ENCODE peak calls at places on chromosomes 13 and 19, in eight cellular contexts. F, K, L, C, G, M, Q and E are unnamed samples.

GRCh38 chr13:45047394-45048328 is 58.3 kb downstream of the GPALPP1 start:
- DNase-seq in L (peak), K (peak), Q (peak), C (peak), G (no peak), F (no peak), M (peak), E (peak)

GRCh38 chr13:75319244-75319643 is 162.7 kb downstream of the TBC1D4 start:
- DNase-seq in M (no peak), G (no peak), C (no peak), K (peak), L (peak), F (no peak), Q (no peak), E (no peak)

GRCh38 chr13:76948139-76948538 is at the start of gene ACOD1:
- DNase-seq in L (peak), M (no peak), Q (no peak), C (no peak), F (no peak), G (no peak), K (peak), E (no peak)

GRCh38 chr13:21673592-21674270 is 2.9 kb downstream of the FGF9 start:
- DNase-seq in L (no peak), F (no peak), M (no peak), G (no peak), K (no peak), C (peak), Q (peak), E (peak)

GRCh38 chr19:35098413-35099049 is 17.1 kb upstream of the FXYD3 start:
- DNase-seq in M (no peak), K (no peak), C (no peak), G (no peak), L (peak), F (no peak), Q (no peak), E (no peak)

GRCh38 chr13:79593611-79594275 is 112.8 kb downstream of the NDFIP2 start:
- DNase-seq in M (no peak), G (no peak), C (no peak), L (peak), F (peak), Q (no peak), K (peak), E (no peak)

GRCh38 chr19:35963514-35963913 is 27.3 kb downstream of the LRFN3 start:
- DNase-seq in F (peak), M (no peak), K (peak), C (peak), L (peak), G (no peak), Q (no peak), E (peak)

GRCh38 chr13:45206340-45206739 is 5.5 kb upstream of the KCTD4 start:
- DNase-seq in G (peak), C (no peak), L (peak), Q (no peak), K (peak), M (no peak), F (peak), E (no peak)

GRCh38 chr13:33940898-33941297 is 122.9 kb downstream of the RFC3 start:
- DNase-seq in K (peak), G (no peak), L (peak), M (no peak), F (no peak), C (peak), Q (no peak), E (no peak)

GRCh38 chr19:16899566-16900075 is 10.8 kb downstream of the F2RL3 start:
- DNase-seq in Q (no peak), M (no peak), L (peak), K (peak), G (no peak), C (peak), F (no peak), E (peak)

GRCh38 chr19:3771906-3772450 is at the start of gene RAX2:
- DNase-seq in Q (no peak), C (no peak), G (no peak), K (no peak), M (no peak), F (no peak), L (no peak), E (no peak)

GRCh38 chr19:33868821-33869412 is 72.2 kb downstream of the KCTD15 start:
- DNase-seq in K (no peak), C (peak), G (no peak), L (peak), F (no peak), Q (no peak), M (peak), E (no peak)

GRCh38 chr13:114288157-114288591 is 6.8 kb downstream of the UPF3A start:
- DNase-seq in G (no peak), F (no peak), C (no peak), L (no peak), M (no peak), K (no peak), Q (no peak), E (no peak)

GRCh38 chr19:12834976-12835757 is 788 bp upstream of the RTBDN start:
- DNase-seq in C (peak), K (no peak), L (no peak), M (no peak), Q (no peak), F (no peak), G (no peak), E (peak)

GRCh38 chr13:98143157-98143553 is 261 bp downstream of the FARP1 start:
- DNase-seq in F (no peak), L (no peak), K (no peak), G (no peak), Q (no peak), M (no peak), C (peak), E (no peak)

GRCh38 chr19:49210901-49211451 is 53.4 kb downstream of the TRPM4 start:
- DNase-seq in C (no peak), Q (no peak), M (no peak), L (no peak), K (no peak), F (no peak), G (no peak), E (no peak)

GRCh38 chr13:113565526-113566226 is 18.9 kb upstream of the TFDP1 start:
- DNase-seq in G (no peak), K (no peak), M (peak), F (no peak), C (peak), L (no peak), Q (no peak), E (no peak)

GRCh38 chr19:10876459-10877240 is 5.3 kb downstream of the CARM1 start:
- DNase-seq in C (no peak), K (no peak), Q (no peak), F (no peak), M (no peak), G (no peak), L (no peak), E (no peak)

GRCh38 chr19:34317311-34317927 is 47.6 kb upstream of the GPI start:
- DNase-seq in K (peak), F (peak), Q (no peak), L (peak), M (peak), G (no peak), C (no peak), E (no peak)

GRCh38 chr19:45947926-45948325 is 25.7 kb downstream of the NOVA2 start:
- DNase-seq in M (no peak), C (no peak), L (peak), K (peak), F (peak), Q (no peak), G (no peak), E (no peak)

GRCh38 chr13:19089315-19089714 is 92.3 kb downstream of the TUBA3C start:
- DNase-seq in L (no peak), G (no peak), C (no peak), Q (no peak), K (no peak), F (no peak), M (no peak), E (no peak)

GRCh38 chr13:50078512-50079277 is 63.5 kb downstream of the KCNRG start:
- DNase-seq in L (no peak), C (no peak), K (no peak), Q (no peak), F (no peak), G (no peak), M (no peak), E (no peak)

GRCh38 chr13:45833663-45834062 is 17.9 kb downstream of the SIAH3 start:
- DNase-seq in Q (no peak), M (no peak), G (no peak), K (peak), C (no peak), L (peak), F (peak), E (no peak)

GRCh38 chr13:45289936-45290563 is 50.9 kb downstream of the TPT1 start:
- DNase-seq in M (no peak), L (no peak), K (no peak), F (no peak), Q (no peak), C (peak), G (no peak), E (no peak)

GRCh38 chr19:40750035-40750284 is 317 bp downstream of the ACTMAP start:
- DNase-seq in Q (no peak), G (no peak), L (peak), M (no peak), C (no peak), K (no peak), F (no peak), E (no peak)

GRCh38 chr19:17260842-17261325 is 3.7 kb downstream of the USHBP1 start:
- DNase-seq in Q (peak), C (peak), F (no peak), M (peak), K (peak), L (peak), G (no peak), E (peak)

GRCh38 chr13:90445179-90445578 is 902.3 kb upstream of the MIR17HG start:
- DNase-seq in K (peak), C (no peak), F (peak), L (peak), G (peak), M (no peak), Q (no peak), E (no peak)

GRCh38 chr19:45448425-45448756 is 19.4 kb upstream of the FOSB start:
- DNase-seq in Q (no peak), L (no peak), M (no peak), G (no peak), C (no peak), F (no peak), K (no peak), E (no peak)

GRCh38 chr13:98664047-98664446 is 87.1 kb upstream of the STK24 start:
- DNase-seq in C (no peak), L (peak), K (peak), G (peak), F (peak), Q (no peak), M (peak), E (no peak)

GRCh38 chr13:50519866-50520265 is 323.6 kb downstream of the DLEU7 start:
- DNase-seq in M (no peak), K (no peak), G (no peak), F (no peak), C (no peak), L (no peak), Q (no peak), E (no peak)

GRCh38 chr19:17035842-17036424 is 9.3 kb upstream of the CPAMD8 start:
- DNase-seq in G (no peak), Q (no peak), C (peak), M (no peak), L (no peak), K (peak), F (no peak), E (no peak)

GRCh38 chr19:47035127-47035494 is 13.3 kb downstream of the TMEM160 start:
- DNase-seq in F (no peak), C (peak), Q (no peak), G (no peak), M (no peak), K (peak), L (no peak), E (peak)
- H3K4me3 ChIP-seq in F (peak), C (peak), Q (no peak), G (peak), M (no peak), K (peak), L (peak), E (peak)

GRCh38 chr19:58059681-58060080 is 599 bp downstream of the ZNF135 start:
- DNase-seq in C (no peak), M (no peak), L (peak), K (no peak), G (no peak), F (no peak), Q (no peak), E (no peak)

GRCh38 chr19:58058428-58058827 is 654 bp upstream of the ZNF135 start:
- DNase-seq in C (no peak), F (no peak), L (no peak), K (no peak), G (no peak), Q (no peak), M (no peak), E (no peak)

GRCh38 chr19:58056861-58057260 is 2.2 kb upstream of the ZNF135 start:
- DNase-seq in M (no peak), F (no peak), G (no peak), K (no peak), C (no peak), L (no peak), Q (no peak), E (no peak)

GRCh38 chr19:58060231-58060630 is 1.1 kb downstream of the ZNF135 start:
- DNase-seq in Q (no peak), M (no peak), K (no peak), F (no peak), L (no peak), C (no peak), G (no peak), E (no peak)

GRCh38 chr19:58059003-58059671 is at the start of gene ZNF135:
- DNase-seq in C (no peak), Q (peak), G (peak), L (peak), F (peak), K (peak), M (peak), E (peak)
- H3K4me3 ChIP-seq in C (no peak), Q (peak), G (peak), L (peak), F (peak), K (peak), M (peak), E (peak)

DNA sequence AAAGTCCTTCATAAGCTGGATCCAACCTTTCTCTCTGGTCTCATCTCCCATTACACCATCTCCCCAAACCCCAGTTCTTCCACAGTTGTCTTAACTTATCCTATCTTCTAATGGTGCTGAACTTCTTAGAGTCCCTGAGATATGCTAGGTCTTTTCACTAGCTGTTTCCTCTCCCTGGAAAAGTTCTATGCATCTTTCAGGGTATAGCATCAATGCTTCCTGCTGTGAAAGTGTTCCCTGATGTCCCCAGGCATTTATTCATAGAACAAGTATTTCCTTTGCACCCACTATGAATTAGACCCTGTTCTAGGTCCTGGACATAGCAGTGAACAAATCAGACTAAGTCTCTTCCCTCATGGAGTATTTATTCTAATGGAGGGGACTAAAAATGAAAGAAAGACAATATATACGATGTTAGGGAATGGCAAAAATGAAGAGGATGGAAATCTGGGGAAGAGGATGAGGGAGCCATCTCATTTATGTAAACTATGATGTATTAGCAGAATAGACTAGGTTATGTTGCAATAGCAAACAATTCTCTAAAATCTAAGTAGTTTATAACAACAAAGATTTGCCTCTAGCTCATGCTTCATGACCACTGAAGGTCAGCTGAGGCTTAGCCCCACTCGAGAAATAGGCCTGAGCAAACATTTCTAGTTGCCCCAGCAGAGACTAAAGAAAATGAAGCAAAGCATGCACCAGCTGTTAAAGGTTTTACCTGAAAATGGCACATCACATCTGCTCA is 120.0 kb downstream of the CYSLTR2 start:
- DNase-seq in C (no peak), G (no peak), L (no peak), M (no peak), K (no peak), F (no peak), Q (no peak), E (no peak)
- H3K4me3 ChIP-seq in C (no peak), G (no peak), L (no peak), M (no peak), K (no peak), F (no peak), Q (no peak), E (no peak)

DNA sequence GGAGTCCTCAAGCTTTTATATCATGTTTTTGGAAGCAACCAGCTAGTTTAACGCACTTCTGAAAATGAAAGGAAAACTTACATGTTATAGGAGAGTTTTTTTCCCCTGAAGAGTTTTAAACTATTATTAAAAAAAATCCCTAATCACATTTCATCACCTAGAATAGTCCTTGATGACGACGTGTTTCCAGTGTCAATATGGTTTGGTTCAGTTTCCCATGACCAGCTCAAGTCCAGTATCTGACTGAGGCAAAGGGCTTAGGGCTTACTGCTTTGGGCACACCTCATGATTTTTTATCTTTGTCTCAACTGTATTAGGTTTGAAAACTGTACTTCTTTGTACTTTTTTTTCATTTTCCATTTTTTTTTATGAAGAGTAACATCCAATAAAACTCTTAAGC is 36.1 kb downstream of the URI1 start:
- DNase-seq in F (no peak), M (no peak), L (no peak), G (no peak), K (peak), Q (no peak), C (no peak), E (no peak)
- H3K4me3 ChIP-seq in F (no peak), M (no peak), L (no peak), G (no peak), K (no peak), Q (no peak), C (no peak), E (no peak)

GRCh38 chr19:50568321-50569022 is at the start of gene LRRC4B:
- DNase-seq in M (no peak), C (no peak), Q (no peak), F (no peak), L (no peak), K (no peak), G (no peak), E (no peak)

GRCh38 chr19:50564229-50565105 is 3.8 kb downstream of the LRRC4B start:
- DNase-seq in C (no peak), Q (no peak), L (no peak), F (no peak), K (no peak), M (no peak), G (no peak), E (no peak)

GRCh38 chr19:50567052-50567841 is 988 bp downstream of the LRRC4B start:
- DNase-seq in L (no peak), G (no peak), C (no peak), Q (no peak), K (no peak), M (no peak), F (no peak), E (no peak)

GRCh38 chr19:50567882-50568281 is 353 bp downstream of the LRRC4B start:
- DNase-seq in Q (no peak), C (no peak), K (no peak), M (no peak), F (no peak), G (no peak), L (no peak), E (no peak)

DNA sequence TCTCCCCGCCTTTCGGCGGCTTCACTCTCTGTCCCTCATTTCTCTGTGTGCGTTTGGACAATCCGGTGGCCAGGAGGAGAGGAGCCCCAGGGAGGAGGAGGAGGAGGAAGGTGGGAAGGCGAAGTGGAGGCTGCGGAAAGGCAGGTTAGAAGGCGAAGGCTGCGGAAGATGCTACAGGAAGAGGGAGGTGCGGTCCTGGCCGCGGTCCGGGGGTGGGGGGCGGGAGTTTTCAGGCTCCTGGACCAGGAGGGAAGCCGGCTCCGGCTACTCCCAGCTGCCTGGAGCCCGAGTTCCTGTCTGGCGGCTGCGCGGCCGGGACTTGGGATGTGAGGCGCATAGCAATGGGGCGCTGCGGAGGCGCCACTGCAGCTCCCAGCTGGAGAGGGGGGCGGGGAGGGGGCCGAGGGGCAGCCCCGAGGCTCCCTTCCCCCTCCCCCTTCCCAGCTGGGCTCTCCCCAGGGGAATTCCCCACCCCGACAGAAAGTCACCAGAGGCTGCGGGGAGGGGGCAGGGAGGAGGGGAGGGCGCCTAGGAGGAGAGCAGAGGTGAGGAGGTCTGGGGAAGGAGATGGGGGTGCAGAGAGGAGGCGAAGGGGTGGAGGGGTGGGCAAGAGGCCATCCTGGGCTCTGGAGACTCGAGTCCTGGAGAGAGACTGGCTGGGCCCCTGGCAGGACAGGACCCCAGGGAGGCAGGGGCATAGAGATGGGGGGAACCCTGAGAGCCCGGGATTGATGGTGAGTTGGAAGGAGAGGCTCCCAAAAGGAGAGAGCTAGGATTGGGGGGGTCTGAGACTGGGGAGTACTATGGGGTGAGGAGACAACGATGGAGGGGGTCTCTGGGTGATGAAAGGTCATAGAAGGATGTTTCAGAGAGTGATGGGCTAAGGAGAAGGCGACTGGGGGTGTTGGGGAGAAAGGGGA is 2.0 kb downstream of the LRRC4B start:
- DNase-seq in G (no peak), K (no peak), F (no peak), M (no peak), Q (no peak), L (no peak), C (no peak), E (no peak)
- H3K4me3 ChIP-seq in G (no peak), K (no peak), F (no peak), M (no peak), Q (no peak), L (no peak), C (no peak), E (no peak)

DNA sequence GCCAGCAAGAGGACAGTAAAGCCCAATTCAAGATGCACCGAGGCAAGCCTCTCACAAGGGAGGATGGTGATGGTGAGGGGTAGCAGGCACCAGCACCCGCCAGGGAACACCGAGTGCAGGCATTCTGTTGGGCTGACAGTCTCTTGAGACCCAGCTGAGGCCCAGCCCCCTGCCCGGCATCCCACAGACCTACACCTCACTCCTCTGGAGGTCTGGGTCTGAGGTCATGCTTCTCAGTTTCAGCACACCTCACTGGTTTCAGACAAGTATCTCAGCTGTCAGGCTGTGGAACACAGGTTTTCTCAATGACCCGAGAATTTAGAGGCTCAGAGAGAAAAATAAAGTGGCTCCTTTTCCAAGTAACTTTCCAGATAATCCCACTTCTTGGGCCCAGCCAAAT is 27.7 kb upstream of the EPHX3 start:
- DNase-seq in G (no peak), K (no peak), Q (no peak), C (no peak), F (no peak), L (no peak), M (no peak), E (no peak)
- H3K4me3 ChIP-seq in G (no peak), K (no peak), Q (no peak), C (no peak), F (no peak), L (no peak), M (no peak), E (no peak)

GRCh38 chr19:2700660-2701360 is 1.7 kb downstream of the GNG7 start:
- DNase-seq in L (no peak), F (no peak), K (no peak), Q (no peak), C (no peak), M (no peak), G (no peak), E (no peak)
- H3K4me3 ChIP-seq in L (no peak), F (no peak), K (no peak), Q (no peak), C (no peak), M (no peak), G (no peak), E (no peak)